ENCODE peak calls at places on chromosomes 16 and 17, in six cellular contexts. Z, H, Y, F, O and S are unnamed samples.

GRCh38 chr17:62892870-62893338 is 73.1 kb upstream of the TANC2 start:
- DNase-seq in Z (peak; percentile 11), H (no peak), Y (peak; percentile 32), F (peak; percentile 76), O (peak; percentile 87), S (peak; percentile 88)

GRCh38 chr17:64152428-64153125 is 22.6 kb upstream of the ERN1 start:
- DNase-seq in Z (no peak), H (no peak), Y (no peak), F (no peak), O (no peak), S (no peak)

GRCh38 chr17:27997044-27997401 is 45.5 kb upstream of the NLK start:
- DNase-seq in Z (no peak), H (no peak), Y (no peak), F (no peak), O (no peak), S (no peak)

GRCh38 chr16:3467920-3468319 is 24.4 kb downstream of the NAA60 start:
- DNase-seq in Z (no peak), H (no peak), Y (no peak), F (no peak), O (peak; percentile 36), S (peak; percentile 31)

GRCh38 chr17:4947411-4948165 is 742 bp downstream of the PFN1 start:
- DNase-seq in Z (peak; percentile 53), H (no peak), Y (no peak), F (peak; percentile 79), O (peak; percentile 52), S (peak; percentile 69)

GRCh38 chr17:8556074-8556473 is 74.5 kb downstream of the MYH10 start:
- DNase-seq in Z (no peak), H (peak; percentile 8), Y (no peak), F (no peak), O (peak; percentile 17), S (peak; percentile 32)

GRCh38 chr17:81003711-81004335 is 12.2 kb downstream of the CHMP6 start:
- DNase-seq in Z (no peak), H (no peak), Y (no peak), F (no peak), O (no peak), S (peak; percentile 24)

GRCh38 chr17:19386276-19386863 is 620 bp downstream of the MFAP4 start:
- DNase-seq in Z (no peak), H (no peak), Y (no peak), F (no peak), O (peak; percentile 78), S (peak; percentile 90)

GRCh38 chr16:48607056-48607825 is 2.7 kb downstream of the N4BP1 start:
- DNase-seq in Z (no peak), H (no peak), Y (no peak), F (peak; percentile 80), O (peak; percentile 42), S (peak; percentile 61)

GRCh38 chr16:69365901-69366300 is 14.3 kb upstream of the TMED6 start:
- DNase-seq in Z (no peak), H (no peak), Y (no peak), F (no peak), O (peak; percentile 11), S (peak; percentile 47)

GRCh38 chr17:72165202-72165972 is 44.6 kb downstream of the SOX9 start:
- DNase-seq in Z (no peak), H (no peak), Y (no peak), F (no peak), O (no peak), S (no peak)

GRCh38 chr17:79513805-79514535 is 96.9 kb downstream of the RBFOX3 start:
- DNase-seq in Z (no peak), H (no peak), Y (no peak), F (no peak), O (no peak), S (no peak)

GRCh38 chr17:9181640-9182039 is 160.3 kb downstream of the NTN1 start:
- DNase-seq in Z (no peak), H (no peak), Y (no peak), F (no peak), O (no peak), S (no peak)

GRCh38 chr17:33949100-33949499 is 306.0 kb upstream of the CCL2 start:
- DNase-seq in Z (no peak), H (no peak), Y (no peak), F (no peak), O (no peak), S (no peak)

GRCh38 chr17:31434404-31435050 is 43.1 kb downstream of the RAB11FIP4 start:
- DNase-seq in Z (no peak), H (no peak), Y (no peak), F (no peak), O (no peak), S (no peak)